ENCODE peak calls at places on chromosome 18, in four cellular contexts. X is cerebellar nuclear complex; U is RWPE1; A is effector CD4-positive, alpha-beta T cell. Z is an unnamed sample.
A peak's percentile ranks its signal among the peaks of the same experiment; 100 is the strongest.

GRCh38 chr18:56235773-56236115 is 402.6 kb downstream of the TXNL1 start:
- DNase-seq in X (no peak), A (no peak), U (no peak), Z (no peak)

GRCh38 chr18:6879508-6880195 is 150.1 kb downstream of the ARHGAP28 start:
- DNase-seq in X (no peak), U (no peak), A (no peak), Z (no peak)

GRCh38 chr18:12890500-12890899 is 6.5 kb upstream of the PTPN2 start:
- DNase-seq in U (no peak), A (no peak), X (no peak), Z (no peak)

GRCh38 chr18:55275042-55275897 is 312.7 kb downstream of the TCF4 start:
- DNase-seq in X (peak; percentile 17), A (no peak), U (no peak), Z (no peak)

GRCh38 chr18:49862656-49863385 is 49.5 kb upstream of the ACAA2 start:
- DNase-seq in A (no peak), X (peak; percentile 56), U (no peak), Z (no peak)

GRCh38 chr18:2979871-2980606 is 32.9 kb downstream of the LPIN2 start:
- DNase-seq in X (no peak), U (no peak), A (no peak), Z (no peak)

GRCh38 chr18:78642561-78643398 is 336.8 kb upstream of the SALL3 start:
- DNase-seq in U (no peak), X (no peak), A (no peak), Z (no peak)

GRCh38 chr18:64171576-64171975 is 22.7 kb upstream of the LINC00305 start:
- DNase-seq in U (no peak), A (no peak), X (no peak), Z (no peak)

GRCh38 chr18:8165095-8165494 is 444.1 kb upstream of the RAB12 start:
- DNase-seq in X (no peak), A (no peak), U (no peak), Z (no peak)

GRCh38 chr18:59228361-59228760 is 8.4 kb downstream of the GRP start:
- DNase-seq in A (no peak), X (no peak), U (no peak), Z (no peak)

GRCh38 chr18:32271649-32272324 is 81.9 kb downstream of the MEP1B start:
- DNase-seq in X (no peak), A (no peak), U (peak; percentile 34), Z (no peak)

GRCh38 chr18:60421356-60422118 is 49.0 kb upstream of the MC4R start:
- DNase-seq in X (no peak), U (no peak), A (no peak), Z (no peak)

GRCh38 chr18:49768051-49768391 is 45.3 kb downstream of the ACAA2 start:
- DNase-seq in A (no peak), U (peak; percentile 19), X (no peak), Z (peak; percentile 19)

GRCh38 chr18:6096747-6097146 is 201.4 kb upstream of the TMEM200C start:
- DNase-seq in X (no peak), U (no peak), A (no peak), Z (no peak)

Z was measured in T-helper 2 cell.